ENCODE peak calls at places on chromosomes 3 and 15, in nine cellular contexts. G is EH; N is activated T-cell treated with anti-CD3 and anti-CD28 coated beads, Interleukin-2, amount 50 U/mL, for 72 hours; I is cortex of kidney; A is H4; P is GM12892; R is WTC11; S is stimulated activated CD4-positive, alpha-beta T cell treated with anti-CD3 and anti-CD28 coated beads, Interleukin-1b, Interleukin-23, amount 100 ng/mL, for 48 hours; V is activated CD4-positive, CD25-positive, alpha-beta regulatory T cell treated with anti-CD3 and anti-CD28 coated beads, Interleukin-2, amount 50 U/mL, for 16 hours. J is an unnamed sample.

GRCh38 chr15:70166506-70167087 is 68.9 kb upstream of the TLE3 start:
- DNase-seq in G (no peak), N (no peak), I (no peak), A (no peak), P (no peak), R (no peak), S (no peak), V (no peak), J (no peak)

GRCh38 chr3:122714269-122714668 is 33.6 kb downstream of the PARP14 start:
- DNase-seq in G (no peak), N (no peak), I (no peak), A (no peak), P (no peak), R (no peak), S (no peak), V (no peak), J (no peak)

GRCh38 chr15:67303490-67304363 is 49.1 kb downstream of the IQCH start:
- DNase-seq in G (peak), N (peak), I (no peak), A (peak), P (no peak), R (no peak), S (no peak), V (no peak), J (no peak)

GRCh38 chr15:52579852-52580251 is 11.0 kb upstream of the ARPP19 start:
- DNase-seq in G (no peak), N (no peak), I (no peak), A (no peak), P (no peak), R (no peak), S (no peak), V (no peak), J (no peak)

GRCh38 chr3:196501316-196502064 is 2.1 kb downstream of the RNF168 start:
- DNase-seq in G (peak), N (peak), I (no peak), A (no peak), P (no peak), R (no peak), S (peak), V (no peak), J (no peak)

GRCh38 chr3:174618368-174618767 is 240.8 kb upstream of the NAALADL2 start:
- DNase-seq in G (no peak), N (no peak), I (no peak), A (no peak), P (no peak), R (no peak), S (no peak), V (no peak), J (no peak)

GRCh38 chr3:112013058-112013783 is 14.5 kb downstream of the TAGLN3 start:
- DNase-seq in G (peak), N (peak), I (no peak), A (peak), P (no peak), R (peak), S (peak), V (peak), J (peak)

GRCh38 chr15:51335538-51335961 is 2.8 kb downstream of the CYP19A1 start:
- DNase-seq in G (no peak), N (no peak), I (no peak), A (no peak), P (no peak), R (no peak), S (no peak), V (no peak), J (no peak)

GRCh38 chr3:15933439-15934144 is 135.8 kb upstream of the ANKRD28 start:
- DNase-seq in G (peak), N (no peak), I (no peak), A (no peak), P (no peak), R (no peak), S (no peak), V (no peak), J (no peak)

GRCh38 chr15:89494941-89495637 is 1.3 kb downstream of the RHCG start:
- DNase-seq in G (peak), N (peak), I (no peak), A (no peak), P (no peak), R (peak), S (peak), V (no peak), J (no peak)

GRCh38 chr3:169348981-169349942 is 314.2 kb downstream of the MECOM start:
- DNase-seq in G (no peak), N (no peak), I (no peak), A (peak), P (no peak), R (no peak), S (no peak), V (no peak), J (no peak)

GRCh38 chr3:117322866-117323265 is 613.3 kb downstream of the TUSC7 start:
- DNase-seq in G (peak), N (no peak), I (no peak), A (no peak), P (no peak), R (no peak), S (no peak), V (no peak), J (no peak)

GRCh38 chr3:139302084-139302800 is 41.6 kb upstream of the MRPS22 start:
- DNase-seq in G (peak), N (no peak), I (no peak), A (peak), P (no peak), R (no peak), S (no peak), V (no peak), J (peak)

GRCh38 chr15:49712846-49713450 is 92.1 kb downstream of the DTWD1 start:
- DNase-seq in G (no peak), N (no peak), I (no peak), A (no peak), P (no peak), R (no peak), S (no peak), V (no peak), J (no peak)

GRCh38 chr3:126956361-126956760 is 26.6 kb upstream of the PLXNA1 start:
- DNase-seq in G (no peak), N (no peak), I (no peak), A (no peak), P (no peak), R (no peak), S (no peak), V (no peak), J (no peak)

GRCh38 chr15:90892498-90893174 is 8.3 kb downstream of the FES start:
- DNase-seq in G (no peak), N (no peak), I (no peak), A (no peak), P (no peak), R (no peak), S (no peak), V (no peak), J (no peak)

GRCh38 chr3:159139326-159139725 is 337.5 kb downstream of the MFSD1 start:
- DNase-seq in G (no peak), N (no peak), I (no peak), A (no peak), P (no peak), R (no peak), S (no peak), V (no peak), J (no peak)

GRCh38 chr3:184740509-184741258 is 28.8 kb upstream of the MAGEF1 start:
- DNase-seq in G (peak), N (peak), I (no peak), A (peak), P (no peak), R (no peak), S (peak), V (no peak), J (peak)

GRCh38 chr15:83913034-83913632 is 259.2 kb downstream of the ADAMTSL3 start:
- DNase-seq in G (no peak), N (no peak), I (no peak), A (no peak), P (no peak), R (no peak), S (no peak), V (no peak), J (no peak)

GRCh38 chr15:49313650-49314049 is 109.4 kb upstream of the FGF7 start:
- DNase-seq in G (peak), N (no peak), I (no peak), A (peak), P (no peak), R (no peak), S (no peak), V (no peak), J (no peak)

GRCh38 chr3:133437391-133438093 is 37.7 kb downstream of the BFSP2 start:
- DNase-seq in G (peak), N (no peak), I (no peak), A (peak), P (no peak), R (no peak), S (no peak), V (no peak), J (no peak)

GRCh38 chr15:64464271-64465005 is 4.1 kb downstream of the ZNF609 start:
- DNase-seq in G (peak), N (no peak), I (no peak), A (no peak), P (no peak), R (no peak), S (no peak), V (no peak), J (no peak)

GRCh38 chr3:178088930-178089329 is 447.3 kb upstream of the KCNMB2 start:
- DNase-seq in G (no peak), N (no peak), I (no peak), A (no peak), P (no peak), R (no peak), S (no peak), V (no peak), J (no peak)

GRCh38 chr3:88957751-88958452 is 149.5 kb upstream of the EPHA3 start:
- DNase-seq in G (peak), N (no peak), I (no peak), A (no peak), P (no peak), R (no peak), S (no peak), V (no peak), J (no peak)

GRCh38 chr3:49165771-49166751 is at the start of gene CCDC71:
- DNase-seq in G (peak), N (peak), I (no peak), A (peak), P (peak), R (peak), S (peak), V (peak), J (peak)

GRCh38 chr15:100438570-100438969 is 90.2 kb downstream of the CERS3 start:
- DNase-seq in G (no peak), N (peak), I (no peak), A (peak), P (no peak), R (no peak), S (peak), V (no peak), J (no peak)

GRCh38 chr15:99321477-99321876 is 70.2 kb downstream of the LRRC28 start:
- DNase-seq in G (no peak), N (no peak), I (no peak), A (no peak), P (no peak), R (no peak), S (no peak), V (no peak), J (no peak)

GRCh38 chr15:70576683-70577082 is 186.7 kb downstream of the UACA start:
- DNase-seq in G (peak), N (no peak), I (no peak), A (no peak), P (no peak), R (no peak), S (no peak), V (no peak), J (no peak)

GRCh38 chr3:116140100-116140689 is 305.1 kb downstream of the LSAMP start:
- DNase-seq in G (peak), N (no peak), I (no peak), A (peak), P (no peak), R (no peak), S (no peak), V (no peak), J (no peak)

GRCh38 chr3:107366766-107367165 is 10.5 kb upstream of the CCDC54 start:
- DNase-seq in G (peak), N (no peak), I (no peak), A (peak), P (no peak), R (peak), S (no peak), V (no peak), J (no peak)

GRCh38 chr3:142850395-142851023 is 38.4 kb downstream of the PCOLCE2 start:
- DNase-seq in G (peak), N (peak), I (no peak), A (peak), P (no peak), R (no peak), S (peak), V (no peak), J (peak)

GRCh38 chr3:143067201-143067600 is 52.4 kb upstream of the CHST2 start:
- DNase-seq in G (peak), N (no peak), I (no peak), A (no peak), P (no peak), R (no peak), S (no peak), V (no peak), J (no peak)

GRCh38 chr3:160343132-160343531 is 55.9 kb downstream of the IFT80 start:
- DNase-seq in G (peak), N (no peak), I (no peak), A (peak), P (no peak), R (no peak), S (no peak), V (no peak), J (no peak)

GRCh38 chr3:70264122-70264780 is 48.2 kb downstream of the MDFIC2 start:
- DNase-seq in G (no peak), N (no peak), I (no peak), A (peak), P (no peak), R (no peak), S (no peak), V (no peak), J (no peak)

GRCh38 chr3:80252113-80252512 is 484.3 kb upstream of the ROBO1 start:
- DNase-seq in G (no peak), N (no peak), I (no peak), A (no peak), P (no peak), R (no peak), S (no peak), V (no peak), J (no peak)

GRCh38 chr3:171813278-171813896 is 3.1 kb upstream of the PLD1 start:
- DNase-seq in G (no peak), N (no peak), I (no peak), A (no peak), P (no peak), R (no peak), S (no peak), V (no peak), J (no peak)

GRCh38 chr3:11944052-11944673 is 60.0 kb upstream of the SYN2 start:
- DNase-seq in G (peak), N (no peak), I (no peak), A (peak), P (no peak), R (peak), S (no peak), V (no peak), J (no peak)

GRCh38 chr15:65918936-65919335 is 49.6 kb downstream of the RAB11A start:
- DNase-seq in G (no peak), N (no peak), I (no peak), A (no peak), P (no peak), R (no peak), S (no peak), V (no peak), J (no peak)

GRCh38 chr3:112769624-112770023 is 77.0 kb downstream of the CD200R1L start:
- DNase-seq in G (peak), N (no peak), I (no peak), A (no peak), P (no peak), R (no peak), S (no peak), V (no peak), J (no peak)